ENCODE peak calls at places on chromosomes 12 and 14, in four cellular contexts. B is body of pancreas, E is lower leg skin, Z is endothelial cell. G is an unnamed sample.

GRCh38 chr12:120388711-120389431 is 19.9 kb upstream of the MSI1 start:
- DNase-seq in Z (no peak), E (no peak), B (no peak), G (no peak)

GRCh38 chr12:30796508-30796780 is 41.7 kb upstream of the CAPRIN2 start:
- DNase-seq in Z (no peak), B (peak; percentile 8), E (peak; percentile 86), G (no peak)

GRCh38 chr12:62846506-62846905 is 88.4 kb downstream of the PPM1H start:
- DNase-seq in Z (no peak), B (no peak), E (no peak), G (no peak)

GRCh38 chr12:56645201-56645716 is 525 bp downstream of the ATP5F1B start:
- DNase-seq in Z (peak; percentile 17), E (no peak), B (peak; percentile 26), G (no peak)

GRCh38 chr12:28425531-28425930 is 235.3 kb downstream of the CCDC91 start:
- DNase-seq in B (no peak), Z (no peak), E (no peak), G (no peak)

GRCh38 chr12:53736602-53737493 is 9.6 kb upstream of the CALCOCO1 start:
- DNase-seq in E (no peak), B (no peak), Z (no peak), G (no peak)

GRCh38 chr12:28893365-28893764 is 255.7 kb upstream of the FAR2 start:
- DNase-seq in E (no peak), Z (no peak), B (no peak), G (no peak)

GRCh38 chr14:94769413-94770250 is at the start of gene GSC:
- DNase-seq in B (peak; percentile 69), E (peak; percentile 89), Z (peak; percentile 40), G (no peak)

GRCh38 chr12:118429703-118430383 is 53.5 kb downstream of the SUDS3 start:
- DNase-seq in B (no peak), Z (no peak), E (no peak), G (no peak)

G was measured in esophagus muscularis mucosa.